ENCODE peak calls at places on chromosome X, in six cellular contexts. Q is HCT116, B is PC-3, F is GM23248, E is MM.1S, R is SK-N-SH. G is an unnamed sample. For H3K9me2, the result is how much of the 10 kb centered on the place peaks cover.

GRCh38 chrX:132022115-132022862 is 813 bp upstream of the STK26 start:
- DNase-seq in B (peak), F (peak), R (peak), Q (no peak), E (peak), G (peak)

GRCh38 chrX:49919617-49920016 is 2.8 kb upstream of the CLCN5 start:
- DNase-seq in F (peak), Q (no peak), B (peak), E (peak), R (peak), G (peak)

GRCh38 chrX:41718481-41719245 is 5.3 kb upstream of the GPR82 start:
- DNase-seq in E (no peak), Q (no peak), F (no peak), R (no peak), B (no peak), G (no peak)

GRCh38 chrX:25527596-25527995 is 511.8 kb upstream of the ARX start:
- DNase-seq in R (no peak), F (no peak), B (no peak), Q (no peak), E (no peak), G (no peak)

GRCh38 chrX:139566981-139567380 is 36.4 kb downstream of the F9 start:
- DNase-seq in B (no peak), R (no peak), Q (no peak), E (no peak), F (no peak), G (no peak)

GRCh38 chrX:40201486-40201885 is 103.7 kb upstream of the BCOR start:
- DNase-seq in F (no peak), B (no peak), Q (no peak), R (no peak), E (peak), G (no peak)

GRCh38 chrX:68828740-68829593 is at the start of gene EFNB1:
- DNase-seq in F (peak), R (peak), E (peak), B (peak), Q (peak), G (peak)

GRCh38 chrX:85084770-85085393 is 81.2 kb downstream of the APOOL start:
- DNase-seq in E (peak), B (peak), F (peak), R (peak), Q (peak), G (peak)

GRCh38 chrX:153800177-153800722 is 5.8 kb downstream of the SSR4 start:
- DNase-seq in R (no peak), F (no peak), B (no peak), Q (no peak), E (no peak), G (no peak)

GRCh38 chrX:46912673-46913491 is 661 bp downstream of the JADE3 start:
- DNase-seq in E (peak), F (peak), B (peak), R (peak), Q (no peak), G (peak)

GRCh38 chrX:114842181-114842580 is 175.2 kb downstream of the IL13RA2 start:
- DNase-seq in B (peak), Q (no peak), R (no peak), F (peak), E (no peak), G (no peak)

GRCh38 chrX:54494970-54495813 is 842 bp downstream of the FGD1 start:
- DNase-seq in E (no peak), R (peak), F (peak), B (peak), Q (no peak), G (no peak)

GRCh38 chrX:113195949-113196348 is 355.3 kb upstream of the AMOT start:
- DNase-seq in B (no peak), Q (no peak), F (no peak), R (no peak), E (no peak), G (no peak)

GRCh38 chrX:130552444-130553073 is 150.8 kb downstream of the RBMX2 start:
- DNase-seq in Q (no peak), B (no peak), F (no peak), E (no peak), R (no peak), G (no peak)

GRCh38 chrX:85980286-85980685 is 67.1 kb downstream of the CHM start:
- DNase-seq in Q (no peak), R (no peak), B (no peak), E (no peak), F (no peak), G (no peak)

GRCh38 chrX:133218329-133218728 is at the start of gene TFDP3:
- DNase-seq in R (no peak), Q (no peak), B (no peak), F (no peak), E (no peak), G (no peak)

GRCh38 chrX:29699214-29699613 is 516.1 kb upstream of the MAGEB2 start:
- DNase-seq in R (no peak), B (peak), E (no peak), F (no peak), Q (no peak), G (no peak)

GRCh38 chrX:87392369-87392768 is 125.2 kb upstream of the KLHL4 start:
- DNase-seq in Q (no peak), E (no peak), B (no peak), F (no peak), R (no peak), G (no peak)

GRCh38 chrX:31653395-31653794 is 581.6 kb upstream of the FTHL17 start:
- DNase-seq in Q (no peak), F (no peak), B (no peak), E (no peak), R (no peak), G (no peak)

GRCh38 chrX:131725001-131725654 is 181.3 kb downstream of the OR13H1 start:
- DNase-seq in F (no peak), E (no peak), Q (no peak), B (no peak), R (no peak), G (no peak)

GRCh38 chrX:72139538-72139937 is 7.8 kb upstream of the RTL5 start:
- DNase-seq in B (no peak), Q (no peak), E (no peak), F (no peak), R (no peak), G (no peak)

GRCh38 chrX:51743179-51743957 is at the start of gene GSPT2:
- DNase-seq in R (peak), F (peak), B (peak), E (peak), Q (no peak), G (peak)

GRCh38 chrX:51737062-51737461 is 6.2 kb upstream of the GSPT2 start:
- DNase-seq in Q (no peak), R (no peak), F (no peak), B (no peak), E (no peak), G (no peak)

GRCh38 chrX:51747671-51748070 is 4.4 kb downstream of the GSPT2 start:
- DNase-seq in B (no peak), Q (no peak), E (no peak), F (no peak), R (no peak), G (no peak)

GRCh38 chrX:51742586-51742985 is 656 bp upstream of the GSPT2 start:
- DNase-seq in Q (no peak), B (no peak), R (peak), E (no peak), F (no peak), G (no peak)
- H3K9ac ChIP-seq in Q (no peak), B (peak), R (no peak), E (no peak), F (peak), G (peak)

GRCh38 chrX:78997870-78998558 is 52.8 kb downstream of the P2RY10 start:
- DNase-seq in R (no peak), E (peak), Q (no peak), B (no peak), F (no peak), G (no peak)
- H3K9me2 ChIP-seq in R (under half), E (under half), Q (under half), B (under half), F (under half), G (under half)

GRCh38 chrX:103918050-103918449 is 44.4 kb upstream of the TMSB15B start:
- DNase-seq in E (peak), R (peak), Q (peak), B (peak), F (peak), G (peak)
- H3K4me2 ChIP-seq in E (peak), R (peak), Q (peak), B (peak), F (peak), G (peak)

GRCh38 chrX:118839334-118839958 is 15.8 kb downstream of the ZCCHC12 start:
- DNase-seq in F (peak), Q (peak), R (peak), B (peak), E (no peak), G (peak)
- H3K9ac ChIP-seq in F (peak), Q (no peak), R (no peak), B (peak), E (no peak), G (no peak)

GRCh38 chrX:17707731-17708130 is 29.6 kb upstream of the SCML1 start:
- DNase-seq in R (no peak), F (no peak), E (no peak), Q (no peak), B (no peak), G (no peak)
- H3K9me2 ChIP-seq in R (under half), F (under half), E (under half), Q (under half), B (under half), G (under half)

DNA sequence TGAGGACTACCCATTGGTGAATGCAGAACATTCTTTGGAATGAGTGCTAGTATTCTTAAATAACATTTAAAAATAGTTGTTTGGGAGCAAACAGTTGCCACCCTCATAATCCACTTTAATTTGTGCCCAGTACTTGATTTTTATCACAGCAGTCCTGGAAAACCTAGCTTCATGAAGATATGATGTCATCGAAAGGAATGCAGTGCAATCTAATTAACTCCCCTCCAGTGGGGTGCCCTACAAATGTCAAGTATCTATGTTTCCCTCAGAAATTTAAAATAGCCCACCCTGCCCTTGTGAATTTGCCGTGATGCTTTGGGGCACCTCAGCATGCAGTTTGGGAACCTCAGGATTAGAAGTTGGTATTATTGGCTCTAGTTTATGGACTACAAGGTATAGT is 5.4 kb downstream of the RAB9A start:
- DNase-seq in E (no peak), Q (no peak), B (no peak), F (peak), R (no peak), G (no peak)
- H3K4me2 ChIP-seq in E (no peak), Q (peak), B (no peak), F (peak), R (peak), G (peak)

G was measured in Karpas-422.